ENCODE peak calls at places on chromosomes 6 and 20, in four cellular contexts. O is GM20000, A is RWPE1, M is MM.1S. F is an unnamed sample.
A peak's percentile ranks its signal among the peaks of the same experiment; 100 is the strongest.

GRCh38 chr6:142716097-142716496 is 228.9 kb downstream of the HIVEP2 start:
- DNase-seq in O (no peak), M (no peak), A (no peak), F (no peak)

GRCh38 chr6:122154912-122155516 is 244.4 kb upstream of the HSF2 start:
- DNase-seq in O (no peak), A (no peak), M (peak; percentile 9), F (no peak)

GRCh38 chr6:44116643-44117382 is 10.4 kb downstream of the MRPL14 start:
- DNase-seq in A (no peak), O (no peak), M (no peak), F (no peak)

GRCh38 chr6:141550471-141550870 is 582.3 kb upstream of the GJE1 start:
- DNase-seq in M (no peak), A (no peak), O (no peak), F (no peak)

GRCh38 chr6:11921017-11921438 is 91.1 kb upstream of the HIVEP1 start:
- DNase-seq in O (no peak), M (no peak), A (peak; percentile 68), F (no peak)

GRCh38 chr20:35463455-35464300 is 8.3 kb downstream of the CEP250 start:
- DNase-seq in O (peak; percentile 64), A (peak; percentile 73), M (peak; percentile 63), F (peak; percentile 67)

GRCh38 chr20:32527052-32527446 is 58.1 kb downstream of the NOL4L start:
- DNase-seq in M (no peak), A (no peak), O (no peak), F (no peak)

GRCh38 chr6:126848119-126848518 is 270.4 kb upstream of the RSPO3 start:
- DNase-seq in A (no peak), M (no peak), O (no peak), F (no peak)

GRCh38 chr6:156557269-156557885 is 219.8 kb upstream of the ARID1B start:
- DNase-seq in O (no peak), M (no peak), A (no peak), F (no peak)

GRCh38 chr6:158290659-158291058 is 21.6 kb upstream of the TULP4 start:
- DNase-seq in M (peak; percentile 80), A (no peak), O (peak; percentile 59), F (peak; percentile 58)

GRCh38 chr20:38812915-38813573 is 7.5 kb downstream of the PPP1R16B start:
- DNase-seq in A (no peak), O (no peak), M (no peak), F (no peak)

DNA sequence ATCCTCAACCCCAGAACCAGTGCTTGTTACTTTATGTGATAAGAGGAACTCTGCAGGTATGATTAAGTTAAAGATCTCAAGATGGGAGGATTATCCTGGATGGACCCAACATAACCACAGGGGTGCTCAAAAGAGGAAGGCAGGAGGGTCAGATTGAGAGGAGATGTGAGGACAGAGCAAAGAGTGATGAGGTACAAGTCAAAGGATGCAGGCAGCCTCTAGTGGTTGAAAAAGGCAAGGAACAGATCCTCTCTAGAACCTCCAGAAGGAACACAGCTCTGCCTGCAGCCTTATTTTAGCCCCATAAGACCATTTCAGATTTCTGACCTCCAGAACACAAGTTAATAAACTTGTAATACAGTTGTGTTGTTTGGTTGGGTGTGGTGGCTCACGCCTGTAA is 41.2 kb downstream of the PDSS2 start:
- DNase-seq in O (peak; percentile 14), M (peak; percentile 26), A (no peak), F (peak; percentile 20)
- TF ChIP-seq CTCF in O (peak; percentile 15), M (peak; percentile 46), A (no peak), F (peak; percentile 16)

GRCh38 chr20:34070079-34070439 is 42.0 kb downstream of the EIF2S2 start:
- DNase-seq in A (no peak), O (no peak), M (no peak), F (no peak)
- TF ChIP-seq CTCF in A (peak; percentile 58), O (no peak), M (no peak), F (no peak)

DNA sequence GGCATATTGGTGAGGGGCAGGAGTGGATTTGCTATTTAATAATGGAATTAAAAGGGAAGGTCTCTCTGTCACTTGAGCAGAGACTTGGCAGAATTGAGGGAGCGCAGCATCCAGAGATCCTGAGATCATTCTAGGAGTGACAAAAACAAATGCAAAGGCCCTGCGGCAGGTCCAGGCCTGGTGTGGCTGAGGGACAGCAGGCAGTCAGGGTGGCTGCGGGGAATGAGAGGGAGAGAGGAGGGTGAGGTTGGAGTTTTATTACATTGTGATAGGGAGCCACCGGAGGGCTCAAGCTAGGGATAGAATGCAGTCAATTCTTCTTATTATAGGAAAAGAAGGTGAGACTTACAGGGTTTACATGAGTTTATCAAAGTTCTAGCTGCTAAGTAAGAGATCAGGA is 59.5 kb upstream of the PBOV1 start:
- DNase-seq in M (no peak), O (no peak), A (no peak), F (no peak)
- TF ChIP-seq CTCF in M (no peak), O (no peak), A (no peak), F (no peak)

DNA sequence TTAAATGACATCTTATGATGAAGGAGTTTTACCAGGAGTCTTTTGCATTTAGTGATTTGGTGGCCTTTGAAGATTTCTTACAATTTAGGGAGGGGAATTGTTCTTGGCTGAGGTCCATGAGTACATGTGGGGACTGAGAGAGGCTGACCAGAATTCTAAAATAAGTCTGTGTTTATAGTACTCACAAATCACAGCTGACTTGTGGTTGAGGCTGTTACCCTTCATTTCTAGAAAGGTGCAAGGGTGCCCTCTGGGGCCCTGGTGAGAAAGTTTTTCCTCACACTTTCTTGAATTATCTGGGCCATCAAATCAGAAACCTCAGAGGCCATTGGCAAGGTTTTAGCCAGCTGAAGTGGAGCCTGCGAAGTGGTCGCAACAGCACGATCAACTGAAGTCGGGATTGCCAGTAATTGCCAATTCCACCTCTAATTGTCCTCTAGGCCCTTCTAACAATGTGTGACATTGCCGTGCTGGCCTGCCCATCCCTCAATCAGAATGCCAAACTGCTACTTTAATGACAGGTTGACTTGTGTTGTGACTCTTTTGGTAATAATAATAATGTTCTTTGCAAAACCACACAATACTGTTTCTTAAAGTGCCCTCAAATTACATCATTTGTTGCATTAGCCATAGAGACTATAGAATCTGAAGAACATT is 221.6 kb downstream of the OGFRL1 start:
- DNase-seq in A (peak; percentile 53), M (peak; percentile 78), O (peak; percentile 34), F (peak; percentile 19)
- TF ChIP-seq CTCF in A (peak; percentile 58), M (peak; percentile 75), O (peak; percentile 34), F (peak; percentile 47)